ENCODE peak calls at places on chromosome 1, in four cellular contexts. D is K562, A is SK-N-SH, Z is GM12878. T is an unnamed sample.

GRCh38 chr1:111603979-111604378 is 15.6 kb upstream of the RAP1A start:
- DNase-seq in A (no peak), D (no peak), Z (no peak), T (no peak)

GRCh38 chr1:3409737-3410434 is 44.6 kb upstream of the ARHGEF16 start:
- DNase-seq in D (no peak), Z (no peak), A (peak), T (peak)

GRCh38 chr1:12296623-12297022 is 66.8 kb downstream of the VPS13D start:
- DNase-seq in Z (peak), D (no peak), A (no peak), T (no peak)

GRCh38 chr1:206507395-206508129 is at the start of gene RASSF5:
- DNase-seq in A (peak), Z (no peak), D (peak), T (peak)

GRCh38 chr1:46171351-46171750 is 3.5 kb upstream of the TSPAN1 start:
- DNase-seq in D (no peak), A (peak), Z (no peak), T (no peak)

GRCh38 chr1:211648980-211649934 is 26.2 kb downstream of the NEK2 start:
- DNase-seq in Z (no peak), A (peak), D (peak), T (peak)

GRCh38 chr1:210598135-210598652 is 269.5 kb downstream of the HHAT start:
- DNase-seq in Z (no peak), A (no peak), D (no peak), T (no peak)

GRCh38 chr1:239387304-239388231 is 1.2 kb downstream of the CHRM3 start:
- DNase-seq in D (no peak), A (peak), Z (no peak), T (peak)

GRCh38 chr1:206931709-206932108 is 10.0 kb upstream of the FCMR start:
- DNase-seq in D (no peak), Z (no peak), A (no peak), T (peak)

GRCh38 chr1:154609398-154610380 is 1.7 kb upstream of the ADAR start:
- DNase-seq in Z (no peak), A (no peak), D (peak), T (peak)

GRCh38 chr1:185561629-185562028 is 172.6 kb upstream of the HMCN1 start:
- DNase-seq in Z (no peak), D (no peak), A (no peak), T (no peak)

GRCh38 chr1:110462093-110462492 is 11.1 kb downstream of the PROK1 start:
- DNase-seq in D (no peak), A (no peak), Z (no peak), T (no peak)

GRCh38 chr1:110462964-110463363 is 12.0 kb downstream of the PROK1 start:
- DNase-seq in Z (no peak), D (no peak), A (no peak), T (no peak)

GRCh38 chr1:110465038-110465813 is 14.3 kb downstream of the PROK1 start:
- DNase-seq in D (no peak), Z (no peak), A (no peak), T (no peak)

GRCh38 chr1:110464340-110464739 is 13.4 kb downstream of the PROK1 start:
- DNase-seq in A (no peak), Z (no peak), D (no peak), T (no peak)

DNA sequence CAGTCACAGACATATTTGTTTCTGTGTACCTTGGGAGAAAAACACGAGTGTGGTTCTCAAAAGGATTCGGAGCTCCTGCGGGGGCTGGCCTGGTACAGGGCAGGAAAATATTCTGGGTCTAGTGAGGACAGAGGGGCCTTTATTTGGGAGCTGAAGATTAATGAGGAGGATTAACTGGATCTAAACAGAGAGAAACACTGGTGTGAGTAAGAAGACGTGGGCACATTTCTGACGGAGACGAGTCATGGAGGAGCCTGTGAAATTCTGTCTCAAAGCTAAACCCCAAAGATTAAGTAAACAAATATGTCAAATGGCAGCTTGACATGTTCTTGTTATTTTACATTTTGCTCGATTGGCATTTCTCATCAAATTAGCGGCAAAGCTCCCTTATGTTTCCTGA is 12.7 kb downstream of the PROK1 start:
- DNase-seq in A (no peak), D (no peak), Z (no peak), T (no peak)
- TF ChIP-seq USF1 in A (no peak), D (no peak), Z (no peak), T (no peak)

GRCh38 chr1:165842363-165843129 is 15.1 kb downstream of the UCK2 start:
- DNase-seq in Z (no peak), A (no peak), D (peak), T (no peak)

GRCh38 chr1:165844933-165845332 is 17.5 kb downstream of the UCK2 start:
- DNase-seq in D (no peak), A (no peak), Z (no peak), T (no peak)

GRCh38 chr1:165844114-165844798 is 16.8 kb downstream of the UCK2 start:
- DNase-seq in D (no peak), Z (no peak), A (no peak), T (no peak)

GRCh38 chr1:165841582-165842362 is 14.4 kb downstream of the UCK2 start:
- DNase-seq in A (no peak), D (no peak), Z (no peak), T (no peak)

DNA sequence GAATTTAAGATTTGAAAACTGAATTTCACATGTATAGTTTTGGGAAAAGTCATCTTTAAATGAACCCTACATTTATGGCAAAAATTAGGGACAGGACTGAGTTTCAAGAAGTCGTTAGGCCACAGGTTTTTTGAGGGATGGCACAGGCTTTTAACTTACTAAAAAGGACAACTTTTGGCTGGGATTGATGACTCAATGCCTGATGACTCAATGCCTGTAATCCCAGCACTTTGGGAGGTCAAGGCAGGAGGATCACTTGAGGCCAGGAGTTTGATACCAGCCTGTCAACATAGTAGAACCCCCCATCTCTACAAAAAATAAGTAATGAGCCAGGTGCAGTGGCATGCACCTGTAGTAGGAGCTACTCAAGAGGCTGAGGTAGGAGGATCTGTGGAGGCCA is 15.9 kb downstream of the UCK2 start:
- DNase-seq in D (no peak), Z (no peak), A (no peak), T (no peak)
- TF ChIP-seq USF1 in D (no peak), Z (no peak), A (no peak), T (no peak)

DNA sequence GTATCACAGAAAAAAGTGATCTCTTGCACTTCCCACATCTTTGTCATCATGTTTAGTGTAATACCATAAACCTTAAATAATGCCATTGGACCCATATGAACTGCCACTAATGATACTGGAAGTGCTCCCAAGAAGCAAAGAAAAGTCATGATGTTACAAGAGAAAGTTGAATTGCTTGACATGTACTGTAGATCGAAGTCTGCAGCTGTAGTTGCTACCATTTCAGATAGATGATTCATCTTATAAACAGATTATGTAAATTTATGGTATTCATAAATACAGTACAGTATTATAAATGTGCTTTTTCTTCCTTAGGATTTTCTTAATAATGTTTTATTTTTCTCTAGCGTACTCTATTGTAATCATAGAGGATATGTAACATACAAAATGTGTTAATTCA is 30.1 kb upstream of the LAMC2 start:
- DNase-seq in D (no peak), Z (no peak), A (no peak), T (no peak)
- TF ChIP-seq USF1 in D (no peak), Z (no peak), A (no peak), T (no peak)

DNA sequence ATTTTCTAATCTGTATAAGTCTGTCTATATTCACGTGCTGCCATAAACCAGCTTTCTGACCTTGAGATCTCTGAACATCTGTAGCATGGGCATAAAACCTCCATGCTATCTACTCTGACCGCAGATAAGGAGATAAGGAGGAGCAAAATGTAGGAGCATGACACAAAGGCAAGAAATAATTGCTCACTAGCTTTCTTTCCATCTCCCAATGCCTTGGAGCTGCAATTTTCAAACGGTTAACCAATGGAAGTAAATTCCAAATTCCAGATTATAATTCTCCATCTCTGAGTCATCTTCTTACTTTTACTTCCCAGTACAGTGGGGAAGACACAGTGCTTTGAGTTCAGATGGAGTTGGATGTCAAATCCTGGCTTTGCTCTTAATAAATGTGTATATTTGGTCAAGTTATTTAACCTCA is 41.6 kb downstream of the CD58 start:
- DNase-seq in D (no peak), Z (no peak), A (no peak), T (no peak)
- TF ChIP-seq USF1 in D (no peak), Z (no peak), A (no peak), T (no peak)

GRCh38 chr1:119773711-119774241 is 5.1 kb upstream of the HMGCS2 start:
- DNase-seq in D (no peak), Z (no peak), A (no peak), T (no peak)
- TF ChIP-seq USF1 in D (no peak), Z (no peak), A (no peak), T (no peak)

GRCh38 chr1:41500781-41501518 is 16.5 kb upstream of the EDN2 start:
- DNase-seq in D (no peak), Z (no peak), A (no peak), T (no peak)
- TF ChIP-seq USF1 in D (no peak), Z (no peak), A (no peak), T (no peak)

GRCh38 chr1:1431006-1431844 is 4.3 kb upstream of the VWA1 start:
- DNase-seq in D (no peak), A (no peak), Z (no peak), T (no peak)
- TF ChIP-seq USF1 in D (no peak), A (no peak), Z (no peak), T (no peak)

T was measured in WTC11.